ENCODE peak calls at places on chromosomes 12 and 14, in six cellular contexts. I is heart left ventricle, T is WERI-Rb-1, B is right lobe of liver, J is A549, O is HepG2. F is an unnamed sample. For H3K9me3, the result is how much of the 10 kb centered on the place peaks cover.

GRCh38 chr12:110249105-110249504 is 31.9 kb upstream of the ATP2A2 start:
- DNase-seq in B (no peak), O (no peak), J (no peak), I (peak), T (peak), F (no peak)

GRCh38 chr14:38964630-38965029 is 138.4 kb downstream of the SEC23A start:
- DNase-seq in J (peak), T (no peak), I (no peak), O (peak), B (no peak), F (no peak)

GRCh38 chr12:52235822-52236291 is 2.8 kb downstream of the KRT7 start:
- DNase-seq in J (peak), B (no peak), T (no peak), I (no peak), O (no peak), F (no peak)

GRCh38 chr14:35268946-35269345 is 23.2 kb upstream of the PSMA6 start:
- DNase-seq in B (no peak), I (no peak), O (no peak), T (no peak), J (no peak), F (no peak)

GRCh38 chr14:68598621-68599447 is 194.0 kb downstream of the ZFP36L1 start:
- DNase-seq in I (peak), J (peak), O (peak), B (peak), T (no peak), F (no peak)

GRCh38 chr14:49553892-49554291 is 32.3 kb downstream of the RPS29 start:
- DNase-seq in O (no peak), I (no peak), T (no peak), J (no peak), B (no peak), F (no peak)

GRCh38 chr12:124466200-124467128 is 100.9 kb downstream of the NCOR2 start:
- DNase-seq in T (no peak), J (peak), I (peak), O (no peak), B (peak), F (peak)

GRCh38 chr12:46265734-46266133 is 3.1 kb downstream of the SLC38A1 start:
- DNase-seq in B (no peak), J (no peak), T (no peak), I (no peak), O (no peak), F (no peak)

GRCh38 chr12:47896633-47897032 is 8.2 kb downstream of the VDR start:
- DNase-seq in O (no peak), T (no peak), I (no peak), B (no peak), J (peak), F (no peak)

GRCh38 chr12:124884587-124885438 is 21.1 kb upstream of the SCARB1 start:
- DNase-seq in I (no peak), T (peak), B (no peak), O (peak), J (no peak), F (no peak)

GRCh38 chr12:80442426-80443222 is 1.4 kb upstream of the PTPRQ start:
- DNase-seq in I (no peak), J (peak), B (no peak), T (no peak), O (peak), F (no peak)

GRCh38 chr12:89373772-89374572 is 21.7 kb upstream of the DUSP6 start:
- DNase-seq in O (no peak), I (no peak), T (no peak), B (no peak), J (no peak), F (no peak)

GRCh38 chr14:100694579-100695422 is 31.9 kb upstream of the DLK1 start:
- DNase-seq in I (no peak), J (no peak), O (no peak), B (no peak), T (no peak), F (no peak)

GRCh38 chr14:24146622-24146977 is 190 bp upstream of the PSME2 start:
- DNase-seq in T (peak), O (peak), J (peak), B (peak), I (peak), F (peak)

GRCh38 chr12:6178981-6179761 is 21.0 kb upstream of the CD9 start:
- DNase-seq in T (no peak), O (peak), I (no peak), J (no peak), B (no peak), F (no peak)

GRCh38 chr14:100889641-100890040 is 13.9 kb downstream of the RTL1 start:
- DNase-seq in J (no peak), I (no peak), B (peak), O (no peak), T (no peak), F (no peak)

GRCh38 chr12:113604666-113605065 is 133.0 kb upstream of the LHX5 start:
- DNase-seq in J (no peak), I (no peak), O (no peak), T (no peak), B (no peak), F (no peak)

GRCh38 chr14:20820063-20820904 is 17.6 kb upstream of the RNASE1 start:
- DNase-seq in O (no peak), I (no peak), B (no peak), J (no peak), T (no peak), F (no peak)

GRCh38 chr14:100540926-100541620 is 46.1 kb downstream of the BEGAIN start:
- DNase-seq in O (no peak), I (peak), T (no peak), B (peak), J (no peak), F (no peak)

GRCh38 chr12:111112699-111113098 is 192.3 kb upstream of the MYL2 start:
- DNase-seq in O (no peak), B (no peak), J (no peak), I (no peak), T (no peak), F (no peak)

DNA sequence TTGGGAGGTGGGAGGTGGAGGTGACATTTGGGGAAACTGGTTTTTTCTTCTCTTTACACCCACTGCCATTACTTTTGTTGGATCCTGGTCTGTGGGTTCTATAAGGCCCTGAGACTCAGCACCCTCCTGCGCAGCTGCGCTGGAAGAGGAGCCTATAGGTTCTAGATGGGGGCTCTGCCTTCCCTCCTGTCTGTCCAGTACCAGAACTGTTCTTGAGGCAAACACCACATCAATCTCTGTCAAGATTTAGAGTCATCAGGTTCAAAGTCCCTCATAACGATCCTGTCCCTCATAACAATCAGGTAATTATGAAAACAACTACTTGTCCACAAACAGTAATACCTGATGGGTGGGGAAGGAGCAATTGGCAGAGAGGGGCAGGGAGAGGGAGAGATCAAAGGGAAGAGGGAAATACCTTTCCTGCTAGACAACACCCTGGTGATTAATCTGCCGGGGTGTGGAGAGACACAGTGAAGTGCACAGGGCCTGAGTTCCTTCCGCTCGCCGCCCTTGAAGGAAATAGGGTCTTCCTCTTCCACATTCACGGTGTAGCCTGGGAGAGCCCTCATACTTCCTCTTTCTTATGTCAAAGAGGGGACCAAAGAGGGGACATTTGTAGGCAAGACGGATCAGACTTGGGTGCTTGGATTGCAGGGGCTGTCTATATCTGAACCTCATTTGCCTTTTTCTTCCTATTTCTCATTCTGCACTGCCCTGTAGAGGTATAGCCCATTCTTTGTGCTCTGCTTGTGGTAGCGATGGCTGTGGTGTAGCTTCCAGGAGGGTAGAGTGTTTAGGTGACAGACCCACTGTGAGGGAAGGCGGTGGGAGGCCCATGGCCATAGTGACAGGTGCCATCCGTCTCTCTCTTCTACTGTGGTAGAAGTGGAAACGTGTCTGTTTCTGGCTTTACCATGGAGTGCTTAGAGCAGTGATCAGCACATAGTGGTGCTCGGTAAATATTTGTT is 12.6 kb downstream of the GPRC5A start:
- DNase-seq in J (no peak), I (no peak), B (no peak), T (no peak), O (peak), F (no peak)
- H3K27ac ChIP-seq in J (peak), I (no peak), B (no peak), T (no peak), O (no peak), F (no peak)

DNA sequence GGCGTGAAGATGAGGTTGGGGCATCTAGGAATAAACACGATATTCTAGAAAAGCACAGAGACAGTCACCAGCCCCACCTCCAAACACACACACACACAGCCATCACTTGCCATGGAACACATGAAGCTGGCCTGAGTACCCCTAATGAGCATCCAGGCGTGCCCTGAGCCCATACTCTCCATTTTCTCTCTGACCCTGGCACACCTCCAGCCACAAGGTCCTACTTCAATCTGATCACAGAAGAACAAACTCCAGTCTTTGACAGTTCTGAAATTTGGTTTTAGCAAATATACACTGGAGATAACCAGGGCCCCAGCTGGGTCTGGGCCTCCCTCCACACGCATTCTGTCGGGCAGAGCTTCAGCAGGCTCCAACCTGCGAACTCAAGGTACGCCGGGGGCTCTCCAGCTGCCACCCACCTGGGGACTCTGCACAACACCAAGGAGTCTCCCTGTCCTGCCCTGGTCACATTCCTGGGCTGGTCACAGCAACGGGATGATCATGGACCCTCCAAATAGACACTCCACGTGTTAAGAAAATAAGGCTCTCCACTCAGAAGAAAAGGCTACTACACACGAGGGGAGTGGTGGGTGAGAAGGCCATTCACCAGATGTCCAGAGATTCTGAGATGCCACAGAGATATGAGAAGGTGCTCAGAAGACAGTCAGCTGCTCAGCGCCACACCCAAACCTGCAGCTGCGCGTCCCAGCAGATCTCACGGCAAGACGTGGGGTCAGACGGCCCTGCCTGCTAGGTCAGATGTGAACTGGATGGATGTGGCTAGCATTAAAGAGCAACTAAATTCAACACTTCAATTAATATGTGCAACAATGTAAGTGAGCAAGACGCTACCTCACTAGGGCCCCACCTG is 57.0 kb upstream of the PNMA1 start:
- DNase-seq in J (no peak), I (peak), B (peak), O (no peak), T (no peak), F (no peak)
- H3K9me3 ChIP-seq in J (under half), I (under half), B (under half), O (under half), T (under half), F (under half)

GRCh38 chr12:79124385-79124784 is 259.8 kb downstream of the SYT1 start:
- DNase-seq in O (no peak), B (no peak), I (no peak), J (no peak), T (no peak), F (no peak)

GRCh38 chr12:79115743-79116142 is 251.2 kb downstream of the SYT1 start:
- DNase-seq in I (no peak), B (no peak), J (no peak), O (no peak), T (no peak), F (no peak)

GRCh38 chr12:79114896-79115295 is 250.3 kb downstream of the SYT1 start:
- DNase-seq in B (no peak), O (no peak), T (no peak), J (no peak), I (no peak), F (no peak)

GRCh38 chr12:79121486-79121885 is 256.9 kb downstream of the SYT1 start:
- DNase-seq in J (peak), O (no peak), T (peak), B (no peak), I (no peak), F (no peak)

GRCh38 chr12:79119796-79120195 is 255.2 kb downstream of the SYT1 start:
- DNase-seq in J (peak), I (no peak), B (no peak), T (peak), O (no peak), F (no peak)
- TF ChIP-seq CTCF in J (no peak), I (no peak), B (no peak), T (peak), O (no peak), F (no peak)

GRCh38 chr14:92391746-92392145 is 68.8 kb downstream of the SLC24A4 start:
- DNase-seq in T (no peak), I (no peak), J (no peak), O (no peak), B (no peak), F (no peak)
- H3K27ac ChIP-seq in T (no peak), I (no peak), J (no peak), O (no peak), B (no peak), F (no peak)

DNA sequence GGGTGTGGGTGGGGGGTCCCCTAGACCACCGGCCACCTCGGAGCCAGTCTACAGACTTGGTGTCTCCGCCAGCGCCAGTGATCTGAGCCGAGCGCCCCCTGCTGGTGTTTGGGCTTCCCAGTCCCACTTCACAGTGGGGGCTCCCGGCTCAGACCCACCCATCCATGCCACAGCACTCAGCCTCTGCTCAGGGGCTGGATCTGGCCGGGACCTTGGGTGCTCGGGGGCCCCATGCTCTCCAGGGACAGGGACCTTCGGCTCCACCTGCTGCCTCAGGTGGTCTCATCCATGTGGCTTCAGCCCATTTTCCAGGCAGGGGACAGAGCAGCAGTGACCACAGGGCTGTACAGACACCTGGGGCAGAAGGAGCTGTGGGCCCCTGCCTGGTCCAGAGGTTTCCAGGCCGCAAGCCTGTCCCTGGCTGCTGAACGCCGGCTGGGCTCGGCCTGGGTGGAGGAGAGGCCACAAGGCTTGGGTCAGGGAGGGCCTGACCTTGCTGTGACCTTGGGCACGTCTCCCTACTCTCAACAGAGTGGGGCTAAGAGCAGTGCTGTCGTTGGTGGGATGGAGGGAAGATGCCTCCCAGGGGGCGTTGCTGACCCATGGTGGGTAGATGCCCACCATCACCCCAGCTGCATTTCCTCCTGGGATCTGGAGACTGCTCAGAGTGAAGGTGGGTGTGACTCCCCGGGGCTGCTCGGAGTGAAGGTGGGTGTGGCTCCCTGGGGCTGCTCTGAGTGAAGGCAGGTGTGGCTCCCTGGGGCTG is 86.3 kb downstream of the KIF26A start:
- DNase-seq in B (peak), T (peak), J (peak), I (no peak), O (no peak), F (no peak)
- H3K9me3 ChIP-seq in B (under half), T (under half), J (under half), I (under half), O (under half), F (under half)

GRCh38 chr12:12356886-12357696 is at the start of gene BORCS5:
- DNase-seq in O (peak), J (peak), I (peak), T (peak), B (peak), F (peak)
- TF ChIP-seq CTCF in O (peak), J (peak), I (peak), T (peak), B (peak), F (peak)

GRCh38 chr12:123065666-123066457 is 85.0 kb downstream of the PITPNM2 start:
- DNase-seq in J (no peak), I (no peak), B (no peak), O (no peak), T (no peak), F (no peak)
- H3K27ac ChIP-seq in J (no peak), I (peak), B (no peak), O (no peak), T (no peak), F (no peak)

GRCh38 chr14:105841022-105842009 is 314.9 kb downstream of the TMEM121 start:
- DNase-seq in B (no peak), O (no peak), I (no peak), J (no peak), T (no peak), F (no peak)

GRCh38 chr14:105840266-105841021 is 314.1 kb downstream of the TMEM121 start:
- DNase-seq in B (no peak), O (no peak), T (no peak), I (no peak), J (no peak), F (no peak)

GRCh38 chr14:105838107-105838506 is 311.7 kb downstream of the TMEM121 start:
- DNase-seq in O (no peak), I (no peak), B (no peak), J (no peak), T (no peak), F (no peak)

GRCh38 chr14:105838591-105839424 is 312.4 kb downstream of the TMEM121 start:
- DNase-seq in T (no peak), I (no peak), O (no peak), B (no peak), J (no peak), F (no peak)

DNA sequence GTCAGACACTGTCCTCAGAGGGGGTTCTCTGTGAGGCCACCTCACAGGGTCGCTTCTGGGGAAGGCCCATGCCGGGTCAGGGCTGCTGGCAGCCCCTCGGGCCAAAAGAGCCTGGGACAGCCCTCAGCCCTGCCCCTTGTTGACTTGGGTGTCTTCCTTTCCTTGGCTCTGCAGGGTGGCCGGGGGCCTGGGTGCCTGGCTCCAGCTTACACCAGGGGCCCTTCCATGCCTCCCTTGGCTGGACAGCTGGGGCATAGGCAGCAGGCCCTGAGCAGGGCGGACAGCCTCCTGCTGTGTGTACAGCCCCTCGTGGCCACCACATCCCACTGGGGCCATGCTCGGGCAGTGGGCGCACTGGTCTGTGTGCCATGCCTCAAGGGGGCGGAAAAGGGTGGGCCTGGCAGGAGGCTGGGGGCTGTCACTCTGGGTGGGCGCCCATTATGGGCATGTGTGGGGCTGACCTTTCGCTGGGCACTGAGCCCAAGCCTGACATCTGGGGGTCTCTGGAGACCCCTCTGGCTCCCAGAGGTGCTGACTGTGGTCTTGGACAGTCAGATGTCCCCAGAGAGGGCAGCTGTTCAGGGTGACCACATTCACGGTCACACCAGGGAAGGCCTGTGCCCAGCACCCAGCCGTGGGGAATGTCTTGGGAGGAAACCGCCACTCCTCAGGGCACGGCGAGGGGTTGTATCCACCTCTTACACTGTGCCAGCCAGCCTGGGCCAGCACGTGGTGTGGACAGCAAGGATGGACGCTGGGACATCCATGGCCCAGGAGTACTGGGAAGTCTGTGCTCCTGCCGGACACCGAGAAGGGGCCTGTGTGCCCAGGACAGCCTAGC is 313.3 kb downstream of the TMEM121 start:
- DNase-seq in O (no peak), I (no peak), T (no peak), J (no peak), B (no peak), F (no peak)
- H3K9me3 ChIP-seq in O (under half), I (under half), T (under half), J (under half), B (under half), F (under half)

F was measured in CD4-positive, alpha-beta T cell.